ENCODE peak calls at places on chromosomes 6 and 20, in ten cellular contexts. M is prostate gland; H is A549; X is transverse colon; Y is CD8-positive, alpha-beta T cell; R is tibial artery; K is IMR-90; G is A673; P is GM23248; B is adipocyte. N is an unnamed sample.

GRCh38 chr6:142014515-142014914 is 118.2 kb upstream of the GJE1 start:
- DNase-seq in M (no peak), H (peak; percentile 11), X (no peak), Y (no peak), R (no peak), K (peak; percentile 93), G (peak; percentile 49), P (peak; percentile 93), B (peak; percentile 76), N (peak; percentile 93)

GRCh38 chr20:53394433-53394832 is 199.2 kb downstream of the ZNF217 start:
- DNase-seq in M (no peak), H (no peak), X (no peak), Y (no peak), R (no peak), K (no peak), G (no peak), P (no peak), B (no peak), N (no peak)

GRCh38 chr20:46311039-46311650 is 2.8 kb upstream of the CDH22 start:
- DNase-seq in M (peak; percentile 60), H (no peak), X (no peak), Y (no peak), R (no peak), K (no peak), G (no peak), P (peak; percentile 32), B (peak; percentile 48), N (no peak)

GRCh38 chr6:12386816-12387215 is 96.7 kb downstream of the EDN1 start:
- DNase-seq in M (no peak), H (no peak), X (no peak), Y (no peak), R (no peak), K (no peak), G (no peak), P (peak; percentile 28), B (no peak), N (no peak)

GRCh38 chr6:154592199-154592860 is 81.8 kb upstream of the CNKSR3 start:
- DNase-seq in M (no peak), H (no peak), X (no peak), Y (no peak), R (no peak), K (no peak), G (no peak), P (no peak), B (no peak), N (no peak)

GRCh38 chr6:47651505-47651944 is 46.9 kb upstream of the ADGRF4 start:
- DNase-seq in M (no peak), H (no peak), X (no peak), Y (no peak), R (no peak), K (peak; percentile 74), G (no peak), P (peak; percentile 83), B (peak; percentile 81), N (no peak)

GRCh38 chr6:21616005-21616404 is 22.5 kb downstream of the SOX4 start:
- DNase-seq in M (no peak), H (no peak), X (no peak), Y (no peak), R (no peak), K (no peak), G (no peak), P (no peak), B (no peak), N (no peak)

GRCh38 chr6:82959385-82959941 is 106.2 kb downstream of the UBE3D start:
- DNase-seq in M (no peak), H (no peak), X (no peak), Y (no peak), R (no peak), K (peak; percentile 70), G (peak; percentile 54), P (peak; percentile 55), B (no peak), N (peak; percentile 25)

GRCh38 chr20:3239867-3240775 is 1.1 kb upstream of the SLC4A11 start:
- DNase-seq in M (no peak), H (no peak), X (no peak), Y (no peak), R (no peak), K (no peak), G (no peak), P (peak; percentile 59), B (peak; percentile 60), N (no peak)

GRCh38 chr20:41138527-41139226 is 1.3 kb downstream of the PLCG1 start:
- DNase-seq in M (no peak), H (no peak), X (peak; percentile 31), Y (no peak), R (peak; percentile 67), K (peak; percentile 12), G (no peak), P (peak; percentile 51), B (peak; percentile 56), N (no peak)

GRCh38 chr6:30885481-30885998 is 1.2 kb downstream of the DDR1 start:
- DNase-seq in M (peak; percentile 89), H (peak; percentile 28), X (peak; percentile 75), Y (no peak), R (peak; percentile 62), K (peak; percentile 18), G (no peak), P (peak; percentile 60), B (peak; percentile 44), N (no peak)
- H3K4me1 ChIP-seq in M (peaks cover 15% of the 10 kb centered on the region), H (peaks cover 40% of the 10 kb centered on the region), X (peaks cover 32% of the 10 kb centered on the region), Y (peaks cover 38% of the 10 kb centered on the region), R (no peaks in the 10 kb centered on the region), K (peaks cover 48% of the 10 kb centered on the region), G (peaks cover 55% of the 10 kb centered on the region), P (peaks cover 35% of the 10 kb centered on the region), B (peaks cover 50% of the 10 kb centered on the region), N (peaks cover 51% of the 10 kb centered on the region)

GRCh38 chr20:38629979-38630378 is 28.4 kb downstream of the ARHGAP40 start:
- DNase-seq in M (no peak), H (no peak), X (no peak), Y (no peak), R (no peak), K (no peak), G (no peak), P (no peak), B (no peak), N (no peak)

GRCh38 chr20:38626921-38627659 is 25.5 kb downstream of the ARHGAP40 start:
- DNase-seq in M (no peak), H (no peak), X (no peak), Y (no peak), R (no peak), K (no peak), G (no peak), P (no peak), B (no peak), N (no peak)

GRCh38 chr20:38630727-38631126 is 29.1 kb downstream of the ARHGAP40 start:
- DNase-seq in M (no peak), H (no peak), X (no peak), Y (no peak), R (no peak), K (no peak), G (no peak), P (no peak), B (no peak), N (no peak)

GRCh38 chr20:38631155-38632022 is 29.8 kb downstream of the ARHGAP40 start:
- DNase-seq in M (no peak), H (no peak), X (no peak), Y (no peak), R (no peak), K (no peak), G (no peak), P (peak; percentile 30), B (no peak), N (no peak)

GRCh38 chr20:38628580-38629470 is 27.2 kb downstream of the ARHGAP40 start:
- DNase-seq in M (no peak), H (no peak), X (no peak), Y (no peak), R (no peak), K (no peak), G (no peak), P (no peak), B (no peak), N (no peak)
- H3K4me3 ChIP-seq in M (no peak overlapping the region), H (no peak overlapping the region), X (no peak overlapping the region), Y (no peak overlapping the region), R (no peak overlapping the region), K (no peak overlapping the region), G (no peak overlapping the region), P (no peak overlapping the region), B (no peak overlapping the region), N (no peak overlapping the region)

GRCh38 chr20:29299811-29300578 is 1957.5 kb upstream of the DEFB115 start:
- DNase-seq in M (no peak), H (no peak), X (no peak), Y (no peak), R (no peak), K (no peak), G (no peak), P (no peak), B (no peak), N (no peak)
- H3K9me3 ChIP-seq in M (no peaks in the 10 kb centered on the region), H (peaks cover 4% of the 10 kb centered on the region), X (peaks cover 4% of the 10 kb centered on the region), Y (no peaks in the 10 kb centered on the region), R (peaks cover 25% of the 10 kb centered on the region), K (peaks cover 49% of the 10 kb centered on the region), G (peaks cover 47% of the 10 kb centered on the region), P (no peaks in the 10 kb centered on the region), B (no peaks in the 10 kb centered on the region), N (peaks cover 12% of the 10 kb centered on the region)

GRCh38 chr6:37824170-37824569 is 4.6 kb downstream of the ZFAND3 start:
- DNase-seq in M (no peak), H (no peak), X (no peak), Y (no peak), R (no peak), K (no peak), G (no peak), P (no peak), B (no peak), N (no peak)
- H3K4me1 ChIP-seq in M (peaks cover 10% of the 10 kb centered on the region), H (peaks cover 34% of the 10 kb centered on the region), X (peaks cover 66% of the 10 kb centered on the region), Y (peaks cover 58% of the 10 kb centered on the region), R (no peaks in the 10 kb centered on the region), K (peaks cover 22% of the 10 kb centered on the region), G (peaks cover 66% of the 10 kb centered on the region), P (peaks cover 60% of the 10 kb centered on the region), B (peaks cover 60% of the 10 kb centered on the region), N (peaks cover 9% of the 10 kb centered on the region)

DNA sequence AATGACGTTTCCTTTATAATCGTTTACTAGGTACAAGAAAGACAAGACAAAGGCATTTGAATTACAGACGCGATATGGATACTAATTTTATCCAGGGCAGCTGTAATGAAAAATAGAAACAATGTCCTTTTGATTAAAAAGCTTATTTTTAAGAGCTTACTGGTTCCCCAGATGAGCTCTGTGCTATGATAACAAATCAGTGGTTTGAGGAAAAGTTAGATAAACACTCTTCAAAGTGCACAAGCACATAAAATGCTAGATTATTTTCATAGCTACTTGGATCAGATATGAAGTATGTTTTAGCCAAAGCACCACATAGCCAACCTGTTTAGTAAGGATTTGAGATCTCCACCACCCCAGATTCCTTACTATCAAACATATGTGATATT is 1.7 kb upstream of the SYNCRIP start:
- DNase-seq in M (peak; percentile 7), H (no peak), X (no peak), Y (no peak), R (no peak), K (peak; percentile 38), G (no peak), P (peak; percentile 29), B (peak; percentile 48), N (no peak)
- H3K4me3 ChIP-seq in M (peak overlapping the region; percentile 99), H (peak overlapping the region; percentile 65), X (peak overlapping the region; percentile 68), Y (peak overlapping the region; percentile 94), R (peak overlapping the region; percentile 90), K (peak overlapping the region; percentile 83), G (peak overlapping the region; percentile 98), P (peak overlapping the region; percentile 74), B (peak overlapping the region; percentile 91), N (peak overlapping the region; percentile 96)